ENCODE peak calls at places on chromosomes 7 and 10, in ten cellular contexts. One of them, this sample, is unnamed.

GRCh38 chr7:150428671-150429451 is 21.6 kb upstream of the GIMAP8 start:
- DNase-seq in thyroid gland: peak; percentile 60
- DNase-seq in nephron progenitor cell: no peak
- DNase-seq in H9: peak; percentile 56
- DNase-seq in germinal center: no peak
- DNase-seq in MV-4-11: peak; percentile 94
- DNase-seq in HCEC 1CT: peak; percentile 77
- DNase-seq in left colon: peak; percentile 74
- DNase-seq in AG04449: peak; percentile 59
- DNase-seq in activated CD4-positive, alpha-beta T cell treated with anti-CD3 and anti-CD28 coated beads, Interleukin-2, amount 50 U/mL, for 48 hours: no peak
- DNase-seq in this sample: peak; percentile 69

GRCh38 chr10:78720091-78720490 is 348.7 kb upstream of the ZMIZ1 start:
- DNase-seq in thyroid gland: no peak
- DNase-seq in HCEC 1CT: no peak
- DNase-seq in H9: no peak
- DNase-seq in left colon: no peak
- DNase-seq in activated CD4-positive, alpha-beta T cell treated with anti-CD3 and anti-CD28 coated beads, Interleukin-2, amount 50 U/mL, for 48 hours: no peak
- DNase-seq in AG04449: no peak
- DNase-seq in MV-4-11: no peak
- DNase-seq in nephron progenitor cell: no peak
- DNase-seq in germinal center: no peak
- DNase-seq in this sample: no peak

GRCh38 chr10:3248526-3249255 is 76.1 kb upstream of the PITRM1 start:
- DNase-seq in nephron progenitor cell: no peak
- DNase-seq in left colon: no peak
- DNase-seq in thyroid gland: no peak
- DNase-seq in activated CD4-positive, alpha-beta T cell treated with anti-CD3 and anti-CD28 coated beads, Interleukin-2, amount 50 U/mL, for 48 hours: no peak
- DNase-seq in MV-4-11: peak; percentile 31
- DNase-seq in H9: no peak
- DNase-seq in germinal center: no peak
- DNase-seq in HCEC 1CT: peak; percentile 88
- DNase-seq in AG04449: peak; percentile 70
- DNase-seq in this sample: peak; percentile 94

GRCh38 chr7:140231779-140232491 is 55.2 kb upstream of the KDM7A start:
- DNase-seq in activated CD4-positive, alpha-beta T cell treated with anti-CD3 and anti-CD28 coated beads, Interleukin-2, amount 50 U/mL, for 48 hours: no peak
- DNase-seq in MV-4-11: no peak
- DNase-seq in nephron progenitor cell: no peak
- DNase-seq in germinal center: peak; percentile 24
- DNase-seq in left colon: peak; percentile 76
- DNase-seq in thyroid gland: no peak
- DNase-seq in H9: no peak
- DNase-seq in HCEC 1CT: no peak
- DNase-seq in AG04449: no peak
- DNase-seq in this sample: no peak

GRCh38 chr7:81317741-81318140 is 398.9 kb upstream of the SEMA3C start:
- DNase-seq in activated CD4-positive, alpha-beta T cell treated with anti-CD3 and anti-CD28 coated beads, Interleukin-2, amount 50 U/mL, for 48 hours: no peak
- DNase-seq in nephron progenitor cell: no peak
- DNase-seq in MV-4-11: no peak
- DNase-seq in thyroid gland: no peak
- DNase-seq in left colon: no peak
- DNase-seq in HCEC 1CT: no peak
- DNase-seq in germinal center: no peak
- DNase-seq in H9: no peak
- DNase-seq in AG04449: no peak
- DNase-seq in this sample: no peak

GRCh38 chr10:42754155-42755027 is 28.2 kb upstream of the BMS1 start:
- DNase-seq in H9: peak; percentile 60
- DNase-seq in MV-4-11: no peak
- DNase-seq in activated CD4-positive, alpha-beta T cell treated with anti-CD3 and anti-CD28 coated beads, Interleukin-2, amount 50 U/mL, for 48 hours: peak; percentile 23
- DNase-seq in HCEC 1CT: no peak
- DNase-seq in nephron progenitor cell: peak; percentile 64
- DNase-seq in left colon: no peak
- DNase-seq in thyroid gland: peak; percentile 49
- DNase-seq in AG04449: no peak
- DNase-seq in germinal center: peak; percentile 58
- DNase-seq in this sample: peak; percentile 27

GRCh38 chr10:122368502-122369254 is 5.8 kb upstream of the PLEKHA1 start:
- DNase-seq in germinal center: no peak
- DNase-seq in left colon: no peak
- DNase-seq in HCEC 1CT: no peak
- DNase-seq in thyroid gland: no peak
- DNase-seq in nephron progenitor cell: no peak
- DNase-seq in H9: no peak
- DNase-seq in MV-4-11: no peak
- DNase-seq in AG04449: no peak
- DNase-seq in activated CD4-positive, alpha-beta T cell treated with anti-CD3 and anti-CD28 coated beads, Interleukin-2, amount 50 U/mL, for 48 hours: no peak
- DNase-seq in this sample: no peak

GRCh38 chr7:44065431-44066110 is at the start of gene PGAM2:
- DNase-seq in left colon: peak; percentile 36
- DNase-seq in AG04449: no peak
- DNase-seq in thyroid gland: peak; percentile 78
- DNase-seq in activated CD4-positive, alpha-beta T cell treated with anti-CD3 and anti-CD28 coated beads, Interleukin-2, amount 50 U/mL, for 48 hours: peak; percentile 34
- DNase-seq in H9: peak; percentile 76
- DNase-seq in nephron progenitor cell: no peak
- DNase-seq in HCEC 1CT: no peak
- DNase-seq in germinal center: no peak
- DNase-seq in MV-4-11: peak; percentile 41
- DNase-seq in this sample: no peak

GRCh38 chr7:122383934-122384333 is 79.4 kb upstream of the FEZF1 start:
- DNase-seq in activated CD4-positive, alpha-beta T cell treated with anti-CD3 and anti-CD28 coated beads, Interleukin-2, amount 50 U/mL, for 48 hours: no peak
- DNase-seq in left colon: no peak
- DNase-seq in thyroid gland: no peak
- DNase-seq in nephron progenitor cell: no peak
- DNase-seq in AG04449: no peak
- DNase-seq in HCEC 1CT: no peak
- DNase-seq in H9: no peak
- DNase-seq in MV-4-11: no peak
- DNase-seq in germinal center: no peak
- DNase-seq in this sample: no peak

GRCh38 chr7:131538791-131539179 is 17.6 kb downstream of the PODXL start:
- DNase-seq in H9: no peak
- DNase-seq in nephron progenitor cell: no peak
- DNase-seq in germinal center: no peak
- DNase-seq in activated CD4-positive, alpha-beta T cell treated with anti-CD3 and anti-CD28 coated beads, Interleukin-2, amount 50 U/mL, for 48 hours: no peak
- DNase-seq in left colon: no peak
- DNase-seq in AG04449: no peak
- DNase-seq in MV-4-11: no peak
- DNase-seq in HCEC 1CT: no peak
- DNase-seq in thyroid gland: no peak
- DNase-seq in this sample: no peak

GRCh38 chr10:124551097-124551496 is 89.5 kb downstream of the LHPP start:
- DNase-seq in nephron progenitor cell: no peak
- DNase-seq in H9: no peak
- DNase-seq in activated CD4-positive, alpha-beta T cell treated with anti-CD3 and anti-CD28 coated beads, Interleukin-2, amount 50 U/mL, for 48 hours: no peak
- DNase-seq in left colon: no peak
- DNase-seq in thyroid gland: no peak
- DNase-seq in HCEC 1CT: no peak
- DNase-seq in MV-4-11: no peak
- DNase-seq in AG04449: no peak
- DNase-seq in germinal center: no peak
- DNase-seq in this sample: no peak

GRCh38 chr10:49500420-49500819 is 38.5 kb downstream of the ERCC6 start:
- DNase-seq in HCEC 1CT: no peak
- DNase-seq in AG04449: no peak
- DNase-seq in thyroid gland: no peak
- DNase-seq in nephron progenitor cell: no peak
- DNase-seq in activated CD4-positive, alpha-beta T cell treated with anti-CD3 and anti-CD28 coated beads, Interleukin-2, amount 50 U/mL, for 48 hours: no peak
- DNase-seq in H9: no peak
- DNase-seq in germinal center: no peak
- DNase-seq in MV-4-11: no peak
- DNase-seq in left colon: no peak
- DNase-seq in this sample: no peak

GRCh38 chr10:90675621-90676020 is 182.2 kb downstream of the HTR7 start:
- DNase-seq in AG04449: peak; percentile 3
- DNase-seq in nephron progenitor cell: no peak
- DNase-seq in H9: no peak
- DNase-seq in germinal center: no peak
- DNase-seq in activated CD4-positive, alpha-beta T cell treated with anti-CD3 and anti-CD28 coated beads, Interleukin-2, amount 50 U/mL, for 48 hours: no peak
- DNase-seq in thyroid gland: no peak
- DNase-seq in left colon: no peak
- DNase-seq in HCEC 1CT: peak; percentile 75
- DNase-seq in MV-4-11: no peak
- DNase-seq in this sample: peak; percentile 8

GRCh38 chr7:3408814-3409595 is 108.0 kb downstream of the SDK1 start:
- DNase-seq in AG04449: no peak
- DNase-seq in thyroid gland: no peak
- DNase-seq in left colon: no peak
- DNase-seq in HCEC 1CT: no peak
- DNase-seq in MV-4-11: peak; percentile 2
- DNase-seq in H9: no peak
- DNase-seq in nephron progenitor cell: no peak
- DNase-seq in activated CD4-positive, alpha-beta T cell treated with anti-CD3 and anti-CD28 coated beads, Interleukin-2, amount 50 U/mL, for 48 hours: no peak
- DNase-seq in germinal center: no peak
- DNase-seq in this sample: no peak

GRCh38 chr10:128539784-128540759 is 413.8 kb upstream of the MKI67 start:
- DNase-seq in nephron progenitor cell: peak; percentile 45
- DNase-seq in HCEC 1CT: no peak
- DNase-seq in thyroid gland: peak; percentile 32
- DNase-seq in activated CD4-positive, alpha-beta T cell treated with anti-CD3 and anti-CD28 coated beads, Interleukin-2, amount 50 U/mL, for 48 hours: no peak
- DNase-seq in MV-4-11: no peak
- DNase-seq in left colon: no peak
- DNase-seq in germinal center: no peak
- DNase-seq in H9: peak; percentile 38
- DNase-seq in AG04449: no peak
- DNase-seq in this sample: no peak

GRCh38 chr7:73778801-73779389 is 8.8 kb upstream of the CLDN3 start:
- DNase-seq in activated CD4-positive, alpha-beta T cell treated with anti-CD3 and anti-CD28 coated beads, Interleukin-2, amount 50 U/mL, for 48 hours: no peak
- DNase-seq in HCEC 1CT: no peak
- DNase-seq in left colon: peak; percentile 23
- DNase-seq in nephron progenitor cell: no peak
- DNase-seq in H9: no peak
- DNase-seq in germinal center: no peak
- DNase-seq in thyroid gland: no peak
- DNase-seq in AG04449: no peak
- DNase-seq in MV-4-11: no peak
- DNase-seq in this sample: no peak

GRCh38 chr7:5426226-5426475 is 2.5 kb upstream of the TNRC18 start:
- DNase-seq in thyroid gland: no peak
- DNase-seq in AG04449: no peak
- DNase-seq in HCEC 1CT: peak; percentile 71
- DNase-seq in nephron progenitor cell: peak; percentile 43
- DNase-seq in H9: no peak
- DNase-seq in MV-4-11: no peak
- DNase-seq in germinal center: no peak
- DNase-seq in activated CD4-positive, alpha-beta T cell treated with anti-CD3 and anti-CD28 coated beads, Interleukin-2, amount 50 U/mL, for 48 hours: no peak
- DNase-seq in left colon: no peak
- DNase-seq in this sample: peak; percentile 83